ENCODE peak calls at places on chromosome X, in six cellular contexts. M, Y, A, U, Z and W are unnamed samples.

GRCh38 chrX:54495814-54496516 is at the start of gene FGD1:
- DNase-seq in U (peak), Y (peak), M (peak), A (no peak), Z (peak), W (no peak)

GRCh38 chrX:3518870-3519269 is 172.4 kb upstream of the MXRA5 start:
- DNase-seq in M (no peak), Z (peak), Y (no peak), A (no peak), U (peak), W (no peak)

GRCh38 chrX:34863906-34864305 is 78.7 kb upstream of the FAM47B start:
- DNase-seq in A (no peak), Z (no peak), M (no peak), U (no peak), Y (no peak), W (no peak)

GRCh38 chrX:47285762-47286320 is 53.0 kb downstream of the USP11 start:
- DNase-seq in Z (no peak), Y (no peak), M (no peak), U (no peak), A (no peak), W (no peak)

GRCh38 chrX:129574214-129574613 is 34.2 kb downstream of the OCRL start:
- DNase-seq in Z (no peak), A (no peak), M (no peak), Y (no peak), U (no peak), W (no peak)

GRCh38 chrX:40201486-40201885 is 103.7 kb upstream of the BCOR start:
- DNase-seq in M (no peak), U (no peak), Z (no peak), A (no peak), Y (no peak), W (no peak)

GRCh38 chrX:39065051-39065871 is 264.0 kb downstream of the MID1IP1 start:
- DNase-seq in A (no peak), U (no peak), M (no peak), Y (no peak), Z (no peak), W (no peak)

GRCh38 chrX:40444798-40445496 is 135.8 kb upstream of the ATP6AP2 start:
- DNase-seq in Z (no peak), Y (no peak), U (no peak), A (no peak), M (no peak), W (no peak)

GRCh38 chrX:20362268-20363002 is 95.7 kb upstream of the RPS6KA3 start:
- DNase-seq in Z (peak), A (no peak), M (no peak), Y (peak), U (no peak), W (no peak)

GRCh38 chrX:154411981-154412340 is 622 bp downstream of the TAFAZZIN start:
- DNase-seq in Z (no peak), A (no peak), Y (peak), M (no peak), U (peak), W (no peak)

GRCh38 chrX:118497180-118497814 is 1.7 kb downstream of the DOCK11 start:
- DNase-seq in A (no peak), Y (no peak), U (no peak), M (peak), Z (no peak), W (no peak)

GRCh38 chrX:116232833-116233232 is 62.3 kb downstream of the AGTR2 start:
- DNase-seq in A (peak), Y (no peak), U (no peak), M (no peak), Z (no peak), W (no peak)

GRCh38 chrX:112368371-112368770 is 285.8 kb upstream of the TRPC5 start:
- DNase-seq in A (no peak), Z (no peak), Y (no peak), M (no peak), U (no peak), W (no peak)

GRCh38 chrX:40908857-40909475 is 173.6 kb upstream of the MED14 start:
- DNase-seq in U (no peak), A (peak), Y (no peak), M (no peak), Z (peak), W (no peak)

GRCh38 chrX:31547416-31547815 is 475.6 kb upstream of the FTHL17 start:
- DNase-seq in A (no peak), U (no peak), Y (no peak), Z (no peak), M (no peak), W (no peak)

GRCh38 chrX:13485167-13485566 is 84.2 kb upstream of the EGFL6 start:
- DNase-seq in Z (no peak), A (no peak), M (no peak), U (no peak), Y (no peak), W (no peak)

GRCh38 chrX:49226946-49227345 is 6.2 kb downstream of the CACNA1F start:
- DNase-seq in Y (no peak), A (no peak), Z (no peak), U (no peak), M (no peak), W (no peak)

GRCh38 chrX:49163555-49164419 is 1.2 kb downstream of the MAGIX start:
- DNase-seq in A (no peak), Z (peak), M (peak), Y (peak), U (peak), W (no peak)

GRCh38 chrX:47030339-47030738 is 47.9 kb upstream of the RGN start:
- DNase-seq in A (peak), U (no peak), Y (peak), Z (peak), M (no peak), W (no peak)

GRCh38 chrX:110108381-110108796 is 105.5 kb downstream of the TMEM164 start:
- DNase-seq in Z (no peak), Y (no peak), M (no peak), U (no peak), A (no peak), W (no peak)